ENCODE peak calls at places on chromosomes 3 and 15, in seven cellular contexts. One of them, this sample, is unnamed.

GRCh38 chr3:5136619-5137429 is 14.7 kb downstream of the ARL8B start:
- DNase-seq in IMR-90: peak; percentile 28
- DNase-seq in Peyer's patch: no peak
- DNase-seq in H54: no peak
- DNase-seq in right lobe of liver: no peak
- DNase-seq in transverse colon: no peak
- DNase-seq in stomach: no peak
- DNase-seq in this sample: no peak

GRCh38 chr3:38454179-38454883 is 641 bp downstream of the ACVR2B start:
- DNase-seq in IMR-90: peak; percentile 13
- DNase-seq in H54: peak; percentile 50
- DNase-seq in transverse colon: peak; percentile 76
- DNase-seq in right lobe of liver: peak; percentile 67
- DNase-seq in Peyer's patch: peak; percentile 73
- DNase-seq in stomach: peak; percentile 65
- DNase-seq in this sample: no peak

GRCh38 chr3:185658504-185658912 is 72.4 kb downstream of the SENP2 start:
- DNase-seq in stomach: peak; percentile 40
- DNase-seq in Peyer's patch: peak; percentile 80
- DNase-seq in right lobe of liver: no peak
- DNase-seq in transverse colon: peak; percentile 65
- DNase-seq in IMR-90: peak; percentile 99
- DNase-seq in H54: peak; percentile 71
- DNase-seq in this sample: peak; percentile 91

GRCh38 chr3:148006508-148006907 is 597.3 kb downstream of the ZIC1 start:
- DNase-seq in stomach: no peak
- DNase-seq in Peyer's patch: no peak
- DNase-seq in IMR-90: peak; percentile 58
- DNase-seq in transverse colon: no peak
- DNase-seq in right lobe of liver: no peak
- DNase-seq in H54: no peak
- DNase-seq in this sample: no peak

GRCh38 chr15:99324082-99324620 is 72.9 kb downstream of the LRRC28 start:
- DNase-seq in H54: peak; percentile 8
- DNase-seq in Peyer's patch: no peak
- DNase-seq in transverse colon: no peak
- DNase-seq in IMR-90: peak; percentile 83
- DNase-seq in right lobe of liver: no peak
- DNase-seq in stomach: no peak
- DNase-seq in this sample: no peak

GRCh38 chr3:193342551-193342950 is 36.0 kb downstream of the ATP13A5 start:
- DNase-seq in right lobe of liver: no peak
- DNase-seq in H54: no peak
- DNase-seq in IMR-90: no peak
- DNase-seq in stomach: no peak
- DNase-seq in Peyer's patch: no peak
- DNase-seq in transverse colon: no peak
- DNase-seq in this sample: no peak

GRCh38 chr3:11907667-11908660 is 61.3 kb upstream of the TAMM41 start:
- DNase-seq in IMR-90: peak; percentile 13
- DNase-seq in stomach: no peak
- DNase-seq in H54: no peak
- DNase-seq in Peyer's patch: no peak
- DNase-seq in transverse colon: no peak
- DNase-seq in right lobe of liver: no peak
- DNase-seq in this sample: no peak

GRCh38 chr3:46433841-46434240 is 26.8 kb downstream of the CCRL2 start:
- DNase-seq in H54: no peak
- DNase-seq in stomach: no peak
- DNase-seq in Peyer's patch: no peak
- DNase-seq in right lobe of liver: no peak
- DNase-seq in IMR-90: no peak
- DNase-seq in transverse colon: no peak
- DNase-seq in this sample: no peak

GRCh38 chr3:185400340-185400667 is 37.4 kb downstream of the MAP3K13 start:
- DNase-seq in stomach: no peak
- DNase-seq in right lobe of liver: no peak
- DNase-seq in transverse colon: no peak
- DNase-seq in H54: no peak
- DNase-seq in IMR-90: peak; percentile 47
- DNase-seq in Peyer's patch: no peak
- DNase-seq in this sample: no peak

GRCh38 chr3:46892285-46893145 is 15.0 kb downstream of the PTH1R start:
- DNase-seq in transverse colon: peak; percentile 60
- DNase-seq in H54: peak; percentile 97
- DNase-seq in right lobe of liver: peak; percentile 77
- DNase-seq in Peyer's patch: peak; percentile 66
- DNase-seq in IMR-90: peak; percentile 33
- DNase-seq in stomach: peak; percentile 73
- DNase-seq in this sample: peak; percentile 90

GRCh38 chr3:149968216-149968615 is 2.5 kb downstream of the PFN2 start:
- DNase-seq in IMR-90: peak; percentile 48
- DNase-seq in Peyer's patch: no peak
- DNase-seq in right lobe of liver: no peak
- DNase-seq in stomach: no peak
- DNase-seq in transverse colon: no peak
- DNase-seq in H54: no peak
- DNase-seq in this sample: no peak

GRCh38 chr3:46071222-46071621 is 43.9 kb upstream of the XCR1 start:
- DNase-seq in transverse colon: no peak
- DNase-seq in stomach: no peak
- DNase-seq in Peyer's patch: no peak
- DNase-seq in IMR-90: no peak
- DNase-seq in H54: no peak
- DNase-seq in right lobe of liver: no peak
- DNase-seq in this sample: no peak

GRCh38 chr3:138406606-138407005 is 27.8 kb upstream of the ESYT3 start:
- DNase-seq in Peyer's patch: no peak
- DNase-seq in stomach: no peak
- DNase-seq in right lobe of liver: no peak
- DNase-seq in IMR-90: no peak
- DNase-seq in transverse colon: no peak
- DNase-seq in H54: no peak
- DNase-seq in this sample: no peak

GRCh38 chr15:67152429-67152828 is 87.0 kb downstream of the SMAD3 start:
- DNase-seq in IMR-90: no peak
- DNase-seq in stomach: no peak
- DNase-seq in Peyer's patch: no peak
- DNase-seq in right lobe of liver: no peak
- DNase-seq in transverse colon: no peak
- DNase-seq in H54: no peak
- DNase-seq in this sample: peak; percentile 12

DNA sequence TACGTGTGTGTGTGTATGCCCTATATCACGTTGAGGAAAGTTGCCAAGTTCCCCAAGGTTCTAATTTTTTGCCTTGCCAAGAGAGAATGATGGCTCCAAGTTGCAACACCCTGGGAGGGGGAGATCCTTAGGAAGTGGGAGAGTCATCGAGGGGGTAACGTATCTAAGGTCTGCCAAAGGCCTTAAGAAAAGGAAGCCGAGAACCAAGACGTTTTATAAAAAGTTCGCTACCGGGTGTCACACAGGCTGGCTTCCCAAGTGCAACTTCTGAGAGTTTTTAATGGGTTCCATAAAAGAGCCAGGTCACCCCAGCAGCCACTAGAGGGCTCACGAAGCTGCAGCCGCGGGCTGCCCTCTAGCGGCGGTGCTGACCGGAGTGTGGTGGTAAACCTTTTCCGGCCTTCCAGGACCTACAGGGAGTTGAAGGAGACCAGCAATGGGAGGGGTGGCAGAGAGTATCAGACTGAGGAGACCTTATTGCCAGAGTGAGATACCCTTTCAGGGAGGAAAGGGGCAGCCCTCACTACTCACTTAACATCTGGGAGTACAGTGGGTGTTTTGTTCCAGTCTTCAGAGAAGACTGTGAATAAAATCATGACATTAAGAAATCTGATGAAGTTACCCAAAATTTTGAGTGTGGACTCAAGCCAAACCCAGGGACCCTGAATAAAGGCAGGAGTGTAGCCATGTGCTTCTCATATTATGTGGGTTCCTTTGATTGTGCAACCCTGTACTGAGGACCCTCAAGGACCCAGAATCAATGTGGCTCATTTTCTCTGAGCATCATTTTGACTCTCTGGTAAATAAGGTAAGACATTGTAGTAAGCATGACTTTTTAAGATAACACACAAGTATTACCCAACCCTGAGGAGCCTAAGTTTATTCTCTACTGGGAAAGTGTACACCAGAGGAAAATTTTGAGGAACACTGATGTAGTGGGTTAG is 2.5 kb upstream of the RFX7 start:
- DNase-seq in Peyer's patch: peak; percentile 96
- DNase-seq in right lobe of liver: peak; percentile 92
- DNase-seq in transverse colon: peak; percentile 93
- DNase-seq in IMR-90: peak; percentile 83
- DNase-seq in H54: peak; percentile 70
- DNase-seq in stomach: peak; percentile 93
- DNase-seq in this sample: peak; percentile 90
- TF ChIP-seq POLR2A in Peyer's patch: no peak
- TF ChIP-seq POLR2A in right lobe of liver: no peak
- TF ChIP-seq POLR2A in transverse colon: no peak
- TF ChIP-seq POLR2A in IMR-90: no peak
- TF ChIP-seq POLR2A in H54: no peak
- TF ChIP-seq POLR2A in stomach: no peak
- TF ChIP-seq POLR2A in this sample: no peak

DNA sequence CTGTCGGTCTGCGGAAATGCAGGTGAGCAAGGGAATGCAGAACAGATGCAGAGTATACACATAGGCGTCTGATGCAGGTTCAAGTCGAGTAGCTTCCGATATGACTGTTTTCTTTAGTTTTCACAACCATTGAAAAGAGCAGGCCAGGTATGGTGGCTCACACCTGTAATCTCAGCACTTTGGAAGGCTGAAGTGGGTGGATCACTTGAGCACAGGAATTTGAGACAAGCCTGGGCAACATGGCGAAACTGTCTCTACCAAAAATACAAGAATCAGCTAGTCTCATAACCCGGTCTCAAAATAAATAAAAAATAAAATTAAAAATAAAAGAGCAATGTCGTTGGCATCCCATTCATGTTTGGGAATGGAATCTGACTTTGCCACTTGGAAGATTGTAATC is 101.5 kb downstream of the PTPRG start:
- DNase-seq in transverse colon: no peak
- DNase-seq in IMR-90: no peak
- DNase-seq in Peyer's patch: no peak
- DNase-seq in right lobe of liver: no peak
- DNase-seq in H54: no peak
- DNase-seq in stomach: no peak
- DNase-seq in this sample: no peak
- TF ChIP-seq POLR2A in transverse colon: no peak
- TF ChIP-seq POLR2A in IMR-90: no peak
- TF ChIP-seq POLR2A in Peyer's patch: no peak
- TF ChIP-seq POLR2A in right lobe of liver: no peak
- TF ChIP-seq POLR2A in H54: no peak
- TF ChIP-seq POLR2A in stomach: no peak
- TF ChIP-seq POLR2A in this sample: no peak

DNA sequence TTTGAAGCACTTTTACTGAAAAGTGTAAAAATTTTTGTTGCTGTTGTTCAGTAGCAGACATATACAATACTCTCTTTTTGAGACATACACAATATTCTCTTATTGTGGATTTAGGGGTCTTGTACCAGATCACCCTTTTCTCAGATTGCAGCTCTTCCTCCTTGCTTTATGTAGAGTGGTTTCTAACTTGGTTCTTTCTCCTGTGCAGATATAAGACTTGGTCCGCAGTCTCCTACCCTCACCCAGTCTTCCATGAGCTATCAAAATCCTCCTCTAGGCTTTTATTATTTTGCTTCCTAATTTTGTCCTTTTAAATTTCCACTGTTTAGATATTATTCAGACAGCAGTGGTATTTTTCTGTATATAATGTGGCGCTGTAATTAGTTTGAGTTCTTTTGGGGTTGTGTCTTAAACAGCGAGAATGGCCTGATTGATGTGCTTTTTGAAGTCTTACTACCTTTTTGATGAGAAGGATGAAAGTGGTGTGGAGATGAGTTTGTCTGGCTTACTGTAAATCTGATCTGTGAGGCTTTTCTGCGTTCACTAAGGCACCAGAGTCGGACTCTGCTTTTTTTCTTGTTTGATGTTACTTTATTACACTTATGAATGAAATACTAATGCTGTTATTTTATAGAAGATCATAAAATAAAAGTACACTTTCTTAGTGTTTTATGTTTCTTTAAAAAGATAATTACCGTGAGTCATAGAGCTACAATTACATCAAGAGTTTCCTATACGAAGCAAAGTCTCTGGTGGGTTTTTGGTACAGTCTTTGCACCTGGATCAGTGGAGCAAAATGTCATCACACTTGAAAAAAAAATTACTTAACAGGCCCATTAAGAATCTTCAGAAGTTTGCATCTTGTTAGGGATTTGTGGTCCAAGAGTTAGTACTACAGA is 27.8 kb downstream of the FNDC3B start:
- DNase-seq in right lobe of liver: no peak
- DNase-seq in IMR-90: no peak
- DNase-seq in transverse colon: no peak
- DNase-seq in stomach: no peak
- DNase-seq in H54: no peak
- DNase-seq in Peyer's patch: no peak
- DNase-seq in this sample: no peak
- TF ChIP-seq POLR2A in right lobe of liver: no peak
- TF ChIP-seq POLR2A in IMR-90: no peak
- TF ChIP-seq POLR2A in transverse colon: no peak
- TF ChIP-seq POLR2A in stomach: no peak
- TF ChIP-seq POLR2A in H54: no peak
- TF ChIP-seq POLR2A in Peyer's patch: no peak
- TF ChIP-seq POLR2A in this sample: no peak

GRCh38 chr3:183253364-183253960 is 409 bp downstream of the B3GNT5 start:
- DNase-seq in H54: peak; percentile 38
- DNase-seq in stomach: peak; percentile 79
- DNase-seq in IMR-90: peak; percentile 41
- DNase-seq in Peyer's patch: peak; percentile 68
- DNase-seq in right lobe of liver: peak; percentile 79
- DNase-seq in transverse colon: peak; percentile 68
- DNase-seq in this sample: peak; percentile 91
- TF ChIP-seq POLR2A in H54: no peak
- TF ChIP-seq POLR2A in stomach: no peak
- TF ChIP-seq POLR2A in IMR-90: no peak
- TF ChIP-seq POLR2A in Peyer's patch: no peak
- TF ChIP-seq POLR2A in right lobe of liver: peak; percentile 35
- TF ChIP-seq POLR2A in transverse colon: peak; percentile 73
- TF ChIP-seq POLR2A in this sample: peak; percentile 28

GRCh38 chr15:100602822-100603393 is 519 bp downstream of the ASB7 start:
- DNase-seq in right lobe of liver: no peak
- DNase-seq in Peyer's patch: peak; percentile 52
- DNase-seq in H54: peak; percentile 13
- DNase-seq in IMR-90: peak; percentile 20
- DNase-seq in transverse colon: peak; percentile 43
- DNase-seq in stomach: no peak
- DNase-seq in this sample: no peak
- TF ChIP-seq POLR2A in right lobe of liver: no peak
- TF ChIP-seq POLR2A in Peyer's patch: no peak
- TF ChIP-seq POLR2A in H54: peak; percentile 5
- TF ChIP-seq POLR2A in IMR-90: no peak
- TF ChIP-seq POLR2A in transverse colon: peak; percentile 11
- TF ChIP-seq POLR2A in stomach: no peak
- TF ChIP-seq POLR2A in this sample: no peak

This sample was measured in sigmoid colon.